ENCODE peak calls at places on chromosome 17, in ten cellular contexts. U is breast epithelium; I is HFFc6; M is CD4-positive, alpha-beta T cell; Z is dorsolateral prefrontal cortex; B is upper lobe of right lung; T is Calu3; R is CD8-positive, alpha-beta T cell; W is activated CD8-positive, alpha-beta T cell treated with anti-CD3 and anti-CD28 coated beads for 36 hours; G is fibroblast of mammary gland. F is an unnamed sample.

GRCh38 chr17:9255838-9256237 is 234.5 kb downstream of the NTN1 start:
- DNase-seq in W (no peak), Z (no peak), B (no peak), T (no peak), G (peak), I (no peak), R (no peak), M (no peak), U (no peak), F (no peak)

GRCh38 chr17:37368577-37368976 is 7.2 kb upstream of the C17orf78 start:
- DNase-seq in Z (no peak), B (no peak), I (no peak), W (no peak), U (no peak), T (no peak), M (no peak), R (no peak), G (peak), F (no peak)

GRCh38 chr17:70242781-70243437 is 73.6 kb downstream of the KCNJ2 start:
- DNase-seq in M (no peak), R (no peak), G (peak), W (no peak), Z (no peak), I (no peak), T (no peak), B (no peak), U (no peak), F (no peak)

GRCh38 chr17:82095777-82096708 is 2.0 kb downstream of the FASN start:
- DNase-seq in B (no peak), M (no peak), Z (no peak), U (no peak), T (no peak), R (no peak), W (no peak), I (no peak), G (no peak), F (no peak)

GRCh38 chr17:6544770-6545169 is 11.6 kb downstream of the PITPNM3 start:
- DNase-seq in R (no peak), G (no peak), Z (no peak), I (no peak), M (no peak), W (no peak), U (no peak), B (no peak), T (no peak), F (no peak)

GRCh38 chr17:77856551-77857305 is 101.8 kb upstream of the TNRC6C start:
- DNase-seq in I (no peak), Z (no peak), W (no peak), M (no peak), G (no peak), T (no peak), B (peak), U (no peak), R (no peak), F (no peak)

GRCh38 chr17:36475346-36475970 is 11.0 kb upstream of the ZNHIT3 start:
- DNase-seq in Z (peak), M (no peak), I (no peak), G (no peak), B (no peak), W (no peak), R (no peak), U (no peak), T (no peak), F (no peak)

GRCh38 chr17:27576429-27577123 is 54.4 kb upstream of the LGALS9 start:
- DNase-seq in B (no peak), I (peak), W (no peak), T (no peak), U (no peak), G (no peak), Z (no peak), M (no peak), R (no peak), F (no peak)

GRCh38 chr17:74199306-74200092 is 4.0 kb upstream of the RPL38 start:
- DNase-seq in I (no peak), R (peak), B (peak), U (no peak), M (peak), W (peak), T (peak), G (peak), Z (peak), F (peak)

GRCh38 chr17:55959756-55960155 is 193.5 kb upstream of the ANKFN1 start:
- DNase-seq in W (no peak), Z (no peak), G (no peak), I (no peak), B (no peak), R (no peak), U (no peak), T (no peak), M (no peak), F (no peak)

GRCh38 chr17:76131692-76132573 is 9.1 kb downstream of the FOXJ1 start:
- DNase-seq in T (no peak), U (no peak), I (no peak), Z (no peak), G (no peak), B (no peak), M (no peak), W (no peak), R (no peak), F (no peak)

GRCh38 chr17:8859029-8859803 is 8.3 kb downstream of the PIK3R6 start:
- DNase-seq in M (no peak), U (no peak), I (no peak), R (peak), T (no peak), W (peak), Z (no peak), G (peak), B (peak), F (no peak)

GRCh38 chr17:78013683-78014467 is 55.4 kb downstream of the TNRC6C start:
- DNase-seq in T (peak), G (peak), B (no peak), M (peak), W (peak), U (no peak), R (peak), Z (peak), I (peak), F (no peak)

GRCh38 chr17:30600830-30601494 is 123.8 kb downstream of the GOSR1 start:
- DNase-seq in M (peak), R (peak), B (peak), T (no peak), Z (no peak), I (no peak), W (peak), U (no peak), G (peak), F (no peak)

GRCh38 chr17:44887971-44888955 is 11.0 kb downstream of the EFTUD2 start:
- DNase-seq in G (no peak), W (peak), I (no peak), R (no peak), T (no peak), B (no peak), Z (no peak), U (no peak), M (no peak), F (no peak)

GRCh38 chr17:3603119-3603869 is 5.9 kb downstream of the TRPV1 start:
- DNase-seq in I (peak), W (no peak), T (no peak), G (peak), Z (no peak), M (no peak), B (no peak), R (no peak), U (no peak), F (no peak)

GRCh38 chr17:74865504-74866197 is 6.0 kb upstream of the GRIN2C start:
- DNase-seq in T (peak), I (no peak), U (no peak), G (no peak), B (no peak), M (no peak), Z (no peak), W (no peak), R (no peak), F (no peak)

GRCh38 chr17:76682306-76682705 is 28.5 kb downstream of the MXRA7 start:
- DNase-seq in G (peak), U (no peak), R (no peak), M (no peak), Z (no peak), T (no peak), B (no peak), I (no peak), W (no peak), F (no peak)

GRCh38 chr17:56431736-56432135 is 161.8 kb upstream of the NOG start:
- DNase-seq in B (no peak), R (no peak), W (no peak), T (no peak), I (peak), G (no peak), Z (no peak), U (no peak), M (no peak), F (no peak)

GRCh38 chr17:77456271-77456950 is 315.6 kb downstream of the SEC14L1 start:
- DNase-seq in B (no peak), Z (no peak), T (no peak), I (no peak), U (no peak), M (no peak), R (peak), G (no peak), W (peak), F (no peak)

GRCh38 chr17:78128616-78129384 is at the start of gene TMC6:
- DNase-seq in R (peak), G (no peak), M (peak), W (peak), Z (no peak), T (peak), I (no peak), B (peak), U (peak), F (peak)

DNA sequence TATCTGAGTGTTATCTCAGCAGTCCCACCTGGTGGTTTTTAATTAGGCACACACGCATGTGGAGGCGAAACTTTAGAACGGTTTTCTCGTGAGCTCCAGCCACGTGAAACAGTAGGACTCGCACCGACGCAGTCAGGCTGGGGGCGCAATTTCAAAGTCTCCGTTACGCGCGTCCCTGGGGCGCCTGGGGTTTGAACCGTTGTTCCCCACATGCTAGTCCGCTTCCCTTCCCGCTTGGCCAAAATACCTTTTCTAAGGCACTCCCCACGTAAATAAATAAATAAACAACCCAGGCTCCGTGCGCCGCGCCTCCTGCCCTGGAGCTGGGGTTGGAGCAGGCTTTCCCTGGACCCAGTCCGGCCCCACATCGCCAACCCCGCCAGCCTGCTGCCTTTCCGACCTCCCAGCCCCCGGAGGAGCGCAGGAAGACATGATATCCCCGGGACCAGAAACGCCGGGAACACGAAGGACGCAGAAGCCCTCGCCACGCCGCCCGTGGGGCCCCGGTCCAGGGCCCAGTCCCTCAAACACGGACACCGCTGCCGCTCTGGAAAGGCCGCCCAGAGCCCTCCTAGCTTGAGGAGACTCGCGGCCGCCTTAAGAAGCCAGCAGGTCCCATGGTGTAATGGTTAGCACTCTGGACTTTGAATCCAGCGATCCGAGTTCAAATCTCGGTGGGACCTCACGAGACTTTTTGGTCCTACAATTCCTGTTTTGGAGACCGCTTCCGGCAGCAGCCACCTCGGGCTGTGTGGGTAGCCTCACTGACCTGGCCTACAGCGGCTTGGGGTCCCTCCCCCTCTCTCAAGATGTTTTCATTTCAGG is 18.2 kb downstream of the GNGT2 start:
- DNase-seq in R (peak), Z (peak), U (peak), W (peak), B (peak), I (peak), G (peak), M (peak), T (peak), F (peak)
- TF ChIP-seq CTCF in R (peak), Z (peak), U (no peak), W (peak), B (peak), I (peak), G (peak), M (peak), T (peak), F (peak)

GRCh38 chr17:39400547-39401411 is 647 bp downstream of the FBXL20 start:
- DNase-seq in I (no peak), B (peak), M (no peak), R (no peak), W (peak), T (no peak), G (no peak), Z (no peak), U (no peak), F (no peak)

GRCh38 chr17:39402890-39403605 is 1.6 kb upstream of the FBXL20 start:
- DNase-seq in Z (no peak), M (no peak), R (no peak), T (no peak), W (no peak), B (no peak), U (peak), G (no peak), I (no peak), F (no peak)

GRCh38 chr17:39402279-39402889 is 958 bp upstream of the FBXL20 start:
- DNase-seq in U (peak), G (peak), M (peak), Z (peak), I (peak), W (peak), B (peak), T (peak), R (peak), F (peak)

GRCh38 chr17:39399792-39400191 is 1.6 kb downstream of the FBXL20 start:
- DNase-seq in W (no peak), Z (no peak), I (no peak), M (no peak), R (no peak), T (no peak), U (no peak), G (no peak), B (no peak), F (no peak)

DNA sequence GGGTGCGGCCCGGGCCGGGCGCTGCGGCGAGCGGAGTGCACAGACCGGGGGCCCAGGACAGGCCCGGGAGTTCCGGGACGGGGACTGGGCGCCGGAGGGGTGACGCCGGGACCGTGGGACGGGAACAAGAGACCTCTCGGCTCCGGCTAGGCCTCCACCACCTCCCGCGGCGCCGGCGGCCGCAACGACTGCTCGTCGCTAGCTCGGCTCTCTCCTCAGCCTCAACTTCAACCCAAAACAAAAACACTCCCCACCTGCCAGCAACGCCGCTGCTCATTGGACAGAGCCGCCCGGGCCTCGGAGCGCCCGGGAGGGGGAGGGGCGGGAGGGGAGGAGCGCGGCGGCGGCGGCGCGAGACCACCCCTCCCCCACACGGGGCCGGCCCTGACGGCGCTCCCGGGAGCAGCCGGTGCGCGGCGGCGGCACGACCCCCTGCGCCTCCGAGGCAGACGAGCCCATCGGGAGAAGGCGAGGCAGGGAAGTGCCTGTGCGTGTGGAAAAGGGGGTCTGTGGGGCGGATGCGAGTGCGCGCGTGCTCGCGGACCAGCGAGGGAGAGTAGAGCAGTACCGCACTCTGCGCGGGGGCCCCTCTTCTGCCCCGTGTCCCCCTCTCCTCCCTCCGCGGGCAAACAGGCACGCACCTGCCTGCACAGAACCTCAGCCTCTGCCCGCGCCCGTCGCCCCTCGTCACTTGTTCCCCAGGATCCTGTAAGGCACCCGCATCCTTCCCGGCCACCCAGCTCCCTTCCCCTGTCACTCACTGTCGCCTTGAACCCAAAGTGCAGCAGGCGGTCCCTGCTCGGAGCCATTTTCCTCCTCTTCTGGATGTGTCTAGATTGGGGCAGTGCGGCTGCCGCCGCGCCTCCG is at the start of gene FBXL20:
- DNase-seq in W (peak), Z (peak), R (peak), B (peak), I (peak), M (peak), G (peak), U (peak), T (peak), F (peak)
- TF ChIP-seq CTCF in W (no peak), Z (peak), R (no peak), B (no peak), I (no peak), M (no peak), G (no peak), U (no peak), T (no peak), F (no peak)

GRCh38 chr17:65814418-65814817 is 253.0 kb upstream of the AXIN2 start:
- DNase-seq in G (no peak), R (no peak), T (no peak), W (no peak), U (no peak), Z (no peak), I (no peak), M (no peak), B (no peak), F (no peak)
- TF ChIP-seq CTCF in G (no peak), R (no peak), T (no peak), W (no peak), U (no peak), Z (no peak), I (no peak), M (no peak), B (no peak), F (no peak)

GRCh38 chr17:32769846-32770245 is 107.1 kb downstream of the MYO1D start:
- DNase-seq in G (peak), W (no peak), U (no peak), M (no peak), T (no peak), R (no peak), Z (no peak), B (no peak), I (no peak), F (no peak)
- TF ChIP-seq CTCF in G (no peak), W (no peak), U (no peak), M (no peak), T (no peak), R (no peak), Z (peak), B (peak), I (peak), F (no peak)

GRCh38 chr17:306116-306515 is 46.5 kb downstream of the RPH3AL start:
- DNase-seq in W (no peak), R (no peak), B (no peak), G (no peak), Z (no peak), I (no peak), T (no peak), M (no peak), U (no peak), F (no peak)

GRCh38 chr17:306536-307294 is 45.9 kb downstream of the RPH3AL start:
- DNase-seq in Z (no peak), U (no peak), B (no peak), I (no peak), R (no peak), G (no peak), M (no peak), T (no peak), W (no peak), F (no peak)

GRCh38 chr17:307295-307691 is 45.3 kb downstream of the RPH3AL start:
- DNase-seq in G (no peak), U (no peak), T (no peak), Z (no peak), M (no peak), W (no peak), B (no peak), R (no peak), I (no peak), F (no peak)

GRCh38 chr17:309361-309888 is 43.2 kb downstream of the RPH3AL start:
- DNase-seq in W (peak), I (no peak), G (no peak), R (no peak), B (peak), T (peak), Z (no peak), U (no peak), M (peak), F (no peak)

GRCh38 chr17:307741-308507 is 44.7 kb downstream of the RPH3AL start:
- DNase-seq in R (no peak), B (no peak), M (no peak), T (no peak), I (no peak), G (no peak), Z (no peak), U (no peak), W (no peak), F (no peak)
- TF ChIP-seq CTCF in R (no peak), B (no peak), M (no peak), T (no peak), I (no peak), G (no peak), Z (no peak), U (no peak), W (no peak), F (no peak)

GRCh38 chr17:79966681-79967080 is 69.0 kb downstream of the TBC1D16 start:
- DNase-seq in R (no peak), W (no peak), B (no peak), Z (no peak), T (no peak), M (no peak), U (no peak), G (no peak), I (no peak), F (no peak)

GRCh38 chr17:79970576-79971068 is 65.0 kb downstream of the TBC1D16 start:
- DNase-seq in I (no peak), Z (peak), G (peak), R (no peak), U (peak), W (peak), M (no peak), T (no peak), B (peak), F (no peak)

GRCh38 chr17:79968116-79968515 is 67.6 kb downstream of the TBC1D16 start:
- DNase-seq in B (peak), M (no peak), W (no peak), G (no peak), T (no peak), R (no peak), I (no peak), Z (no peak), U (peak), F (no peak)

GRCh38 chr17:79971651-79972050 is 64.0 kb downstream of the TBC1D16 start:
- DNase-seq in R (no peak), W (no peak), B (no peak), I (no peak), Z (peak), U (peak), T (no peak), M (no peak), G (no peak), F (no peak)

DNA sequence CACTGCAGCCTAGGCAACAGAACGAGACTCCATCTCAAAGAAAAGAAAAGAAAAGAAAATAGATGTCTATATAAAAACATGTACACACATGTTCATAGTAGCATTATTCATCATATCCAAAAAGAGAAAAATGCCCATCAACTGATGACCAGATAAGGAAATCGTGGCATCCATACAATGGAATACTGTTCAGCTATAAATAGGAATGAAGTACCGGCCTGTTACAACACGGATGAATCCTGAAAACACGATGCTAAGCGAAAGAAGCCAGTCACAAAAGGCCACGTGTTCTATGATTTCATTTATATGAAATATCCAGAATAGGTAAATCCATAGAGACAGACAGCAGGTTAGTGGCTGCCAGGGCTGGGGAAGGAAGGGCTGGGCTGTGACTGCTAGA is 65.8 kb downstream of the TBC1D16 start:
- DNase-seq in B (no peak), Z (no peak), U (no peak), R (no peak), T (no peak), G (no peak), M (no peak), I (no peak), W (no peak), F (no peak)
- TF ChIP-seq CTCF in B (no peak), Z (no peak), U (no peak), R (no peak), T (no peak), G (no peak), M (no peak), I (no peak), W (no peak), F (no peak)

F was measured in natural killer cell.